ENCODE peak calls at places on chromosome 9, in five cellular contexts. One of them, this sample, is unnamed.

GRCh38 chr9:3516667-3517330 is 9.0 kb downstream of the RFX3 start:
- DNase-seq in GDM1: no peak
- DNase-seq in GM19239: no peak
- DNase-seq in dermis microvascular lymphatic vessel endothelial cell: no peak
- DNase-seq in MCF 10A: no peak
- DNase-seq in this sample: no peak

GRCh38 chr9:85200726-85201402 is 531.3 kb downstream of the NTRK2 start:
- DNase-seq in GDM1: no peak
- DNase-seq in GM19239: no peak
- DNase-seq in dermis microvascular lymphatic vessel endothelial cell: peak
- DNase-seq in MCF 10A: peak
- DNase-seq in this sample: peak

GRCh38 chr9:16128003-16128402 is 575.2 kb downstream of the CCDC171 start:
- DNase-seq in GDM1: no peak
- DNase-seq in GM19239: no peak
- DNase-seq in dermis microvascular lymphatic vessel endothelial cell: no peak
- DNase-seq in MCF 10A: no peak
- DNase-seq in this sample: no peak

GRCh38 chr9:70322096-70322495 is 63.3 kb downstream of the SMC5 start:
- DNase-seq in GDM1: no peak
- DNase-seq in GM19239: no peak
- DNase-seq in dermis microvascular lymphatic vessel endothelial cell: no peak
- DNase-seq in MCF 10A: no peak
- DNase-seq in this sample: no peak

GRCh38 chr9:70407081-70407503 is 7.4 kb downstream of the KLF9 start:
- DNase-seq in GDM1: no peak
- DNase-seq in GM19239: no peak
- DNase-seq in dermis microvascular lymphatic vessel endothelial cell: peak
- DNase-seq in MCF 10A: peak
- DNase-seq in this sample: peak

GRCh38 chr9:106893088-106893487 is 30.1 kb downstream of the ZNF462 start:
- DNase-seq in GDM1: no peak
- DNase-seq in GM19239: no peak
- DNase-seq in dermis microvascular lymphatic vessel endothelial cell: no peak
- DNase-seq in MCF 10A: peak
- DNase-seq in this sample: peak

GRCh38 chr9:1837453-1838084 is 177.6 kb upstream of the SMARCA2 start:
- DNase-seq in GDM1: no peak
- DNase-seq in GM19239: peak
- DNase-seq in dermis microvascular lymphatic vessel endothelial cell: no peak
- DNase-seq in MCF 10A: peak
- DNase-seq in this sample: peak

GRCh38 chr9:136808075-136808780 is 480 bp downstream of the RABL6 start:
- DNase-seq in GDM1: no peak
- DNase-seq in GM19239: no peak
- DNase-seq in dermis microvascular lymphatic vessel endothelial cell: no peak
- DNase-seq in MCF 10A: no peak
- DNase-seq in this sample: no peak

GRCh38 chr9:131499254-131499653 is 3.5 kb upstream of the POMT1 start:
- DNase-seq in GDM1: no peak
- DNase-seq in GM19239: no peak
- DNase-seq in dermis microvascular lymphatic vessel endothelial cell: no peak
- DNase-seq in MCF 10A: no peak
- DNase-seq in this sample: no peak

GRCh38 chr9:134205636-134206316 is 41.4 kb upstream of the RNU6ATAC start:
- DNase-seq in GDM1: no peak
- DNase-seq in GM19239: no peak
- DNase-seq in dermis microvascular lymphatic vessel endothelial cell: peak
- DNase-seq in MCF 10A: no peak
- DNase-seq in this sample: peak

This sample was measured in fibroblast of gingiva.